ENCODE peak calls at places on chromosomes 1 and 21, in four cellular contexts. One of them, this sample, is unnamed.

GRCh38 chr1:10761503-10762152 is 34.8 kb downstream of the CASZ1 start:
- DNase-seq in CD4-positive, CD25-positive, alpha-beta regulatory T cell: no peak
- DNase-seq in sigmoid colon: no peak
- DNase-seq in breast epithelium: peak; percentile 44
- DNase-seq in this sample: no peak

GRCh38 chr1:229191066-229191674 is 79.7 kb upstream of the RAB4A start:
- DNase-seq in breast epithelium: no peak
- DNase-seq in CD4-positive, CD25-positive, alpha-beta regulatory T cell: no peak
- DNase-seq in sigmoid colon: no peak
- DNase-seq in this sample: no peak

GRCh38 chr1:45545553-45546310 is 4.9 kb upstream of the AKR1A1 start:
- DNase-seq in breast epithelium: no peak
- DNase-seq in sigmoid colon: no peak
- DNase-seq in CD4-positive, CD25-positive, alpha-beta regulatory T cell: no peak
- DNase-seq in this sample: no peak

GRCh38 chr1:26282694-26283019 is 2.8 kb downstream of the SH3BGRL3 start:
- DNase-seq in CD4-positive, CD25-positive, alpha-beta regulatory T cell: no peak
- DNase-seq in sigmoid colon: no peak
- DNase-seq in breast epithelium: no peak
- DNase-seq in this sample: no peak

GRCh38 chr21:41928621-41929220 is 25.1 kb downstream of the C2CD2 start:
- DNase-seq in breast epithelium: no peak
- DNase-seq in sigmoid colon: peak; percentile 54
- DNase-seq in CD4-positive, CD25-positive, alpha-beta regulatory T cell: no peak
- DNase-seq in this sample: no peak

GRCh38 chr1:22527122-22527521 is 36.2 kb upstream of the EPHA8 start:
- DNase-seq in breast epithelium: no peak
- DNase-seq in sigmoid colon: no peak
- DNase-seq in CD4-positive, CD25-positive, alpha-beta regulatory T cell: no peak
- DNase-seq in this sample: no peak

GRCh38 chr1:210653771-210654170 is 325.1 kb downstream of the HHAT start:
- DNase-seq in sigmoid colon: no peak
- DNase-seq in CD4-positive, CD25-positive, alpha-beta regulatory T cell: no peak
- DNase-seq in breast epithelium: no peak
- DNase-seq in this sample: no peak

GRCh38 chr1:18481921-18482701 is 1.4 kb downstream of the KLHDC7A start:
- DNase-seq in sigmoid colon: no peak
- DNase-seq in breast epithelium: no peak
- DNase-seq in CD4-positive, CD25-positive, alpha-beta regulatory T cell: no peak
- DNase-seq in this sample: no peak

GRCh38 chr1:11659748-11660147 is 4.3 kb upstream of the FBXO6 start:
- DNase-seq in sigmoid colon: no peak
- DNase-seq in CD4-positive, CD25-positive, alpha-beta regulatory T cell: no peak
- DNase-seq in breast epithelium: no peak
- DNase-seq in this sample: no peak

GRCh38 chr1:50418600-50419109 is 4.6 kb downstream of the DMRTA2 start:
- DNase-seq in breast epithelium: no peak
- DNase-seq in CD4-positive, CD25-positive, alpha-beta regulatory T cell: no peak
- DNase-seq in sigmoid colon: no peak
- DNase-seq in this sample: no peak

GRCh38 chr21:44299085-44299457 is 782 bp upstream of the PFKL start:
- DNase-seq in breast epithelium: no peak
- DNase-seq in sigmoid colon: no peak
- DNase-seq in CD4-positive, CD25-positive, alpha-beta regulatory T cell: no peak
- DNase-seq in this sample: no peak

GRCh38 chr1:72137665-72138064 is 144.7 kb downstream of the NEGR1 start:
- DNase-seq in CD4-positive, CD25-positive, alpha-beta regulatory T cell: no peak
- DNase-seq in sigmoid colon: no peak
- DNase-seq in breast epithelium: no peak
- DNase-seq in this sample: no peak

GRCh38 chr1:53139911-53140310 is 2.5 kb downstream of the SLC1A7 start:
- DNase-seq in breast epithelium: no peak
- DNase-seq in CD4-positive, CD25-positive, alpha-beta regulatory T cell: no peak
- DNase-seq in sigmoid colon: no peak
- DNase-seq in this sample: no peak

GRCh38 chr1:45913183-45913924 is 109.9 kb downstream of the MAST2 start:
- DNase-seq in sigmoid colon: peak; percentile 89
- DNase-seq in breast epithelium: no peak
- DNase-seq in CD4-positive, CD25-positive, alpha-beta regulatory T cell: no peak
- DNase-seq in this sample: no peak

GRCh38 chr1:29410476-29410875 is 174.2 kb downstream of the PTPRU start:
- DNase-seq in breast epithelium: no peak
- DNase-seq in CD4-positive, CD25-positive, alpha-beta regulatory T cell: no peak
- DNase-seq in sigmoid colon: no peak
- DNase-seq in this sample: no peak

GRCh38 chr1:33120436-33121231 is 39.7 kb downstream of the AZIN2 start:
- DNase-seq in CD4-positive, CD25-positive, alpha-beta regulatory T cell: no peak
- DNase-seq in sigmoid colon: no peak
- DNase-seq in breast epithelium: no peak
- DNase-seq in this sample: no peak

GRCh38 chr1:50970927-50971582 is 1.0 kb downstream of the CDKN2C start:
- DNase-seq in CD4-positive, CD25-positive, alpha-beta regulatory T cell: no peak
- DNase-seq in sigmoid colon: no peak
- DNase-seq in breast epithelium: no peak
- DNase-seq in this sample: no peak

GRCh38 chr21:42411197-42411869 is 7.6 kb downstream of the UBASH3A start:
- DNase-seq in CD4-positive, CD25-positive, alpha-beta regulatory T cell: no peak
- DNase-seq in breast epithelium: no peak
- DNase-seq in sigmoid colon: no peak
- DNase-seq in this sample: no peak

GRCh38 chr1:43549921-43550597 is 19.4 kb downstream of the PTPRF start:
- DNase-seq in sigmoid colon: peak; percentile 74
- DNase-seq in breast epithelium: peak; percentile 96
- DNase-seq in CD4-positive, CD25-positive, alpha-beta regulatory T cell: no peak
- DNase-seq in this sample: no peak

GRCh38 chr1:104072915-104073371 is 323.2 kb downstream of the AMY1C start:
- DNase-seq in CD4-positive, CD25-positive, alpha-beta regulatory T cell: no peak
- DNase-seq in breast epithelium: no peak
- DNase-seq in sigmoid colon: no peak
- DNase-seq in this sample: no peak

GRCh38 chr1:231094421-231094820 is 54.4 kb upstream of the FAM89A start:
- DNase-seq in sigmoid colon: no peak
- DNase-seq in CD4-positive, CD25-positive, alpha-beta regulatory T cell: no peak
- DNase-seq in breast epithelium: no peak
- DNase-seq in this sample: no peak

GRCh38 chr1:244435562-244436205 is 16.0 kb downstream of the ADSS2 start:
- DNase-seq in CD4-positive, CD25-positive, alpha-beta regulatory T cell: no peak
- DNase-seq in sigmoid colon: no peak
- DNase-seq in breast epithelium: no peak
- DNase-seq in this sample: no peak

GRCh38 chr1:81424056-81424455 is 376.7 kb upstream of the ADGRL2 start:
- DNase-seq in CD4-positive, CD25-positive, alpha-beta regulatory T cell: no peak
- DNase-seq in breast epithelium: no peak
- DNase-seq in sigmoid colon: no peak
- DNase-seq in this sample: no peak

GRCh38 chr1:229625893-229626831 is at the start of the genes TAF5L and URB2:
- DNase-seq in CD4-positive, CD25-positive, alpha-beta regulatory T cell: peak; percentile 80
- DNase-seq in sigmoid colon: peak; percentile 94
- DNase-seq in breast epithelium: peak; percentile 73
- DNase-seq in this sample: peak; percentile 77

GRCh38 chr1:224082146-224082545 is 31.8 kb upstream of the FBXO28 start:
- DNase-seq in sigmoid colon: no peak
- DNase-seq in CD4-positive, CD25-positive, alpha-beta regulatory T cell: no peak
- DNase-seq in breast epithelium: no peak
- DNase-seq in this sample: no peak

GRCh38 chr1:226875641-226876295 is 5.4 kb downstream of the PSEN2 start:
- DNase-seq in breast epithelium: no peak
- DNase-seq in CD4-positive, CD25-positive, alpha-beta regulatory T cell: no peak
- DNase-seq in sigmoid colon: no peak
- DNase-seq in this sample: no peak

GRCh38 chr21:34737115-34737514 is 68.3 kb downstream of the CLIC6 start:
- DNase-seq in CD4-positive, CD25-positive, alpha-beta regulatory T cell: no peak
- DNase-seq in sigmoid colon: no peak
- DNase-seq in breast epithelium: no peak
- DNase-seq in this sample: no peak

GRCh38 chr21:42818328-42818749 is 61.0 kb downstream of the WDR4 start:
- DNase-seq in breast epithelium: peak; percentile 43
- DNase-seq in sigmoid colon: peak; percentile 79
- DNase-seq in CD4-positive, CD25-positive, alpha-beta regulatory T cell: peak; percentile 37
- DNase-seq in this sample: peak; percentile 62

GRCh38 chr1:231192620-231193163 is 30.8 kb downstream of the TRIM67 start:
- DNase-seq in breast epithelium: peak; percentile 24
- DNase-seq in sigmoid colon: no peak
- DNase-seq in CD4-positive, CD25-positive, alpha-beta regulatory T cell: no peak
- DNase-seq in this sample: no peak

GRCh38 chr1:220880726-220881506 is 1.7 kb downstream of the HLX start:
- DNase-seq in CD4-positive, CD25-positive, alpha-beta regulatory T cell: no peak
- DNase-seq in breast epithelium: no peak
- DNase-seq in sigmoid colon: peak; percentile 96
- DNase-seq in this sample: no peak

GRCh38 chr1:220878223-220879081 is 791 bp upstream of the HLX start:
- DNase-seq in breast epithelium: no peak
- DNase-seq in CD4-positive, CD25-positive, alpha-beta regulatory T cell: no peak
- DNase-seq in sigmoid colon: peak; percentile 86
- DNase-seq in this sample: no peak

GRCh38 chr1:220879509-220880366 is 495 bp downstream of the HLX start:
- DNase-seq in CD4-positive, CD25-positive, alpha-beta regulatory T cell: no peak
- DNase-seq in breast epithelium: no peak
- DNase-seq in sigmoid colon: no peak
- DNase-seq in this sample: no peak

GRCh38 chr1:220879090-220879508 is at the start of gene HLX:
- DNase-seq in breast epithelium: peak; percentile 76
- DNase-seq in CD4-positive, CD25-positive, alpha-beta regulatory T cell: no peak
- DNase-seq in sigmoid colon: peak; percentile 99
- DNase-seq in this sample: no peak

GRCh38 chr1:220880367-220880680 is 1.1 kb downstream of the HLX start:
- DNase-seq in breast epithelium: no peak
- DNase-seq in CD4-positive, CD25-positive, alpha-beta regulatory T cell: no peak
- DNase-seq in sigmoid colon: no peak
- DNase-seq in this sample: no peak
- H3K4me1 ChIP-seq in breast epithelium: no peaks in the 10 kb centered on the region
- H3K4me1 ChIP-seq in CD4-positive, CD25-positive, alpha-beta regulatory T cell: peaks cover 24% of the 10 kb centered on the region
- H3K4me1 ChIP-seq in sigmoid colon: peaks cover 70% of the 10 kb centered on the region
- H3K4me1 ChIP-seq in this sample: peaks cover 18% of the 10 kb centered on the region

DNA sequence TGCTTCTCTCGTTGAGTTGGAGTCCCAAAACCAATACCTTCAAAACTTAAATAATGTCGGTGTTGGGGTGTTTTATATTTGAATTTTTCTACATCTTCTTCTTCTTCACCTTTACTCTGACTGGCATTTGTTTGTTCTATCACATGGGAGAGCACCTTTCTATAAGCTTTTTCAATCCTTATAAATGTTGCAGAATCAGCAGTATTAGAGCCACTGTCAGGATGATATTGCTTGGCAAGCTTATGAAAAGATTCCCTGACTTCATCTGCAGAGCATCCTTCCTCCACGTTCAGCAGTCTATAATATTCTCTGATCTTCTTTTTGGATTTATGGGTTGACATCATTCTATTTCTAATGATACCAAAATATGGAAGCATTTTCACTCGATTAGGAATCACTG is 2.6 kb downstream of the DNAJC28 start:
- DNase-seq in sigmoid colon: no peak
- DNase-seq in breast epithelium: no peak
- DNase-seq in CD4-positive, CD25-positive, alpha-beta regulatory T cell: no peak
- DNase-seq in this sample: no peak
- H3K36me3 ChIP-seq in sigmoid colon: no peaks in the 10 kb centered on the region
- H3K36me3 ChIP-seq in breast epithelium: no peaks in the 10 kb centered on the region
- H3K36me3 ChIP-seq in CD4-positive, CD25-positive, alpha-beta regulatory T cell: no peaks in the 10 kb centered on the region
- H3K36me3 ChIP-seq in this sample: no peaks in the 10 kb centered on the region

GRCh38 chr21:31546402-31547155 is 112.9 kb upstream of the SOD1 start:
- DNase-seq in sigmoid colon: no peak
- DNase-seq in breast epithelium: no peak
- DNase-seq in CD4-positive, CD25-positive, alpha-beta regulatory T cell: no peak
- DNase-seq in this sample: no peak
- H3K4me3 ChIP-seq in sigmoid colon: no peak overlapping the region
- H3K4me3 ChIP-seq in breast epithelium: no peak overlapping the region
- H3K4me3 ChIP-seq in CD4-positive, CD25-positive, alpha-beta regulatory T cell: no peak overlapping the region
- H3K4me3 ChIP-seq in this sample: no peak overlapping the region

DNA sequence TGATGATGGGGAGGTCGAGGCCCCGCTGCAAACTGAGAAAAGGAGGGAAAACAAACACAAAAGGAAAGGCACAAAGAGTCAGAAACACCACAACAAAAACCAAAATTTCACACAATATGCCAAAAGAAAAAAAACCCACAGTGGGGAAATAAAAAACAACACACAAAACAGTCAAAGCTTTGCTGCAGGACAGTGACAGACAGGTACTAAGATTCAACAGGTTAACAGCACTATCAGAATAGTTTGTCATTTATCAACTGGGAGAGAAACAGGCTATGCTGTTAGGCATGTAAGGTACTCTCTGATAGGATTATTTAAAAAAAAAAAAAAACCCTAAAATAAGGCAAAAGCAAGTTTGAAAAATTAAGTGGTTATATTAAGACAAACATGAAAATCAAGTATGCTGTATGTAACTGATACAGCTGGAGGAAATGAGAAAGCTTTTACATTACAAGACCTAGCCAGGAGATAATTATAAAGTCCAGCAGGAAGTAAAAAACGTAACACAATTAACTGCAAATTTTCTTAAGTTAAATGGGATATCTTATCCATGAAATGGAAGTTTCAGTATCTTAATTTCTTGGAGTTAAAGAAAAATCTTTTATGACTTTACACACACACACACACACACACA is 179.0 kb downstream of the EIF4G3 start:
- DNase-seq in sigmoid colon: no peak
- DNase-seq in CD4-positive, CD25-positive, alpha-beta regulatory T cell: no peak
- DNase-seq in breast epithelium: no peak
- DNase-seq in this sample: no peak
- H3K4me1 ChIP-seq in sigmoid colon: peaks cover 29% of the 10 kb centered on the region
- H3K4me1 ChIP-seq in CD4-positive, CD25-positive, alpha-beta regulatory T cell: peaks cover under 1% of the 10 kb centered on the region
- H3K4me1 ChIP-seq in breast epithelium: no peaks in the 10 kb centered on the region
- H3K4me1 ChIP-seq in this sample: no peaks in the 10 kb centered on the region

DNA sequence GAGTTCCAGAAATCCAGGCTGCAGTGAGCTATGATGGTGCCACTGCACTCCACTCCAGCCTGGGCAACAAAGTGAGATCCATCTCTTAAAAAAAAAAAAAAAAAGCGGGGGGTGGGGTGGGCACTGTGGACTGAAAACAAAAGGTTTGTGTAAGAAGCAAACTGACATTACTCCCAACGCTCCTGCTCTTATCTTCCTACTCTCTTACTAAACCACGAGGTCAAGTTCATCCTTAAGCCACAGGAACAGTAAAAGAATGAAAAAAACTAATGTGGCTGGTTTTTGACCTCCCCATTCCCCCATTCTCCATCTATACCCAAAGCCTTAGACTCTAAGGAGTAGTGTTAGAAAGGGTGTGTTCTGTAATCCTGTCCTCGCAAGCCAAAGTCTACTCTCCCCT is 30.8 kb downstream of the TFAP2E start:
- DNase-seq in sigmoid colon: no peak
- DNase-seq in breast epithelium: no peak
- DNase-seq in CD4-positive, CD25-positive, alpha-beta regulatory T cell: no peak
- DNase-seq in this sample: no peak
- H3K36me3 ChIP-seq in sigmoid colon: peaks cover 26% of the 10 kb centered on the region
- H3K36me3 ChIP-seq in breast epithelium: no peaks in the 10 kb centered on the region
- H3K36me3 ChIP-seq in CD4-positive, CD25-positive, alpha-beta regulatory T cell: peaks cover 74% of the 10 kb centered on the region
- H3K36me3 ChIP-seq in this sample: peaks cover 34% of the 10 kb centered on the region